ENCODE peak calls at places on chromosomes 1 and 21, in seven cellular contexts. S, C, I, M, W, B and J are unnamed samples. For H3K9me3, the result is how much of the 10 kb centered on the place peaks cover.

GRCh38 chr1:41861509-41862410 is 57.0 kb downstream of the HIVEP3 start:
- DNase-seq in C (no peak), W (no peak), M (no peak), B (no peak), S (peak), I (no peak), J (no peak)

GRCh38 chr1:246632584-246633168 is 66.4 kb downstream of the CNST start:
- DNase-seq in W (no peak), B (no peak), I (no peak), C (no peak), M (no peak), S (no peak), J (no peak)

GRCh38 chr1:93317207-93317606 is 28.5 kb upstream of the DR1 start:
- DNase-seq in B (no peak), M (peak), S (no peak), W (no peak), C (peak), I (peak), J (no peak)

GRCh38 chr1:74629283-74629682 is 44.3 kb downstream of the ERICH3 start:
- DNase-seq in S (no peak), I (no peak), W (no peak), B (no peak), M (no peak), C (no peak), J (no peak)

GRCh38 chr1:50568782-50569181 is 145.5 kb upstream of the DMRTA2 start:
- DNase-seq in W (no peak), S (no peak), M (no peak), I (no peak), C (no peak), B (no peak), J (no peak)

GRCh38 chr1:217191441-217191840 is 439.4 kb downstream of the GPATCH2 start:
- DNase-seq in M (no peak), B (no peak), I (no peak), S (no peak), W (no peak), C (no peak), J (no peak)

GRCh38 chr1:239389703-239390102 is 3.3 kb downstream of the CHRM3 start:
- DNase-seq in M (no peak), B (no peak), C (no peak), W (no peak), I (no peak), S (no peak), J (peak)

GRCh38 chr1:26584022-26584485 is 54.5 kb downstream of the RPS6KA1 start:
- DNase-seq in W (no peak), M (no peak), S (peak), I (no peak), C (no peak), B (no peak), J (no peak)

GRCh38 chr1:180241716-180242544 is 11.9 kb downstream of the LHX4 start:
- DNase-seq in W (no peak), C (no peak), M (no peak), I (no peak), S (no peak), B (no peak), J (no peak)

GRCh38 chr1:12480748-12481362 is 137.2 kb downstream of the DHRS3 start:
- DNase-seq in C (peak), M (no peak), B (peak), W (no peak), I (no peak), S (peak), J (peak)

GRCh38 chr1:56397811-56398231 is 181.5 kb downstream of the PLPP3 start:
- DNase-seq in C (no peak), B (no peak), W (peak), M (no peak), I (no peak), S (no peak), J (no peak)

GRCh38 chr1:191022856-191023255 is 545.2 kb upstream of the BRINP3 start:
- DNase-seq in W (no peak), B (no peak), M (no peak), C (no peak), I (no peak), S (no peak), J (no peak)

GRCh38 chr1:214990619-214991018 is 91.9 kb upstream of the KCNK2 start:
- DNase-seq in B (no peak), S (peak), I (no peak), C (no peak), M (no peak), W (no peak), J (no peak)

GRCh38 chr1:225699336-225699735 is 46.4 kb upstream of the ENAH start:
- DNase-seq in W (no peak), S (no peak), M (no peak), B (no peak), C (no peak), I (no peak), J (no peak)

GRCh38 chr1:111602302-111602701 is 17.3 kb upstream of the RAP1A start:
- DNase-seq in C (no peak), M (no peak), B (no peak), W (no peak), S (no peak), I (no peak), J (no peak)

GRCh38 chr1:206583461-206584264 is 28.6 kb downstream of the EIF2D start:
- DNase-seq in W (peak), S (peak), C (peak), I (peak), B (peak), M (peak), J (peak)

GRCh38 chr1:243939167-243939848 is 89.3 kb upstream of the AKT3 start:
- DNase-seq in S (peak), I (no peak), B (no peak), M (no peak), W (no peak), C (no peak), J (no peak)

GRCh38 chr1:112707217-112708001 is 482 bp upstream of the RHOC start:
- DNase-seq in W (peak), C (peak), M (peak), B (peak), I (peak), S (peak), J (peak)

GRCh38 chr1:117167402-117167801 is 43.3 kb downstream of the VTCN1 start:
- DNase-seq in M (no peak), I (no peak), W (no peak), B (no peak), C (no peak), S (no peak), J (no peak)

GRCh38 chr21:25871566-25871965 is 136.8 kb downstream of the GABPA start:
- DNase-seq in B (no peak), W (no peak), C (no peak), S (peak), M (no peak), I (no peak), J (no peak)

GRCh38 chr21:43911935-43912487 is 47.0 kb downstream of the AGPAT3 start:
- DNase-seq in S (no peak), I (no peak), B (no peak), M (peak), W (no peak), C (no peak), J (no peak)

GRCh38 chr1:91173379-91173890 is 151.6 kb upstream of the ZNF644 start:
- DNase-seq in S (no peak), C (no peak), I (no peak), W (no peak), M (no peak), B (no peak), J (no peak)

GRCh38 chr1:153490272-153491051 is 30.0 kb upstream of the S100A7 start:
- DNase-seq in W (peak), C (peak), M (peak), I (peak), S (peak), B (no peak), J (peak)

GRCh38 chr1:167661527-167662436 is 31.8 kb downstream of the RCSD1 start:
- DNase-seq in S (peak), I (no peak), C (no peak), W (no peak), M (no peak), B (no peak), J (no peak)

GRCh38 chr1:61844006-61844405 is 101.7 kb downstream of the PATJ start:
- DNase-seq in B (no peak), C (no peak), S (no peak), W (no peak), M (no peak), I (peak), J (peak)

GRCh38 chr21:46020581-46020980 is 39.0 kb downstream of the COL6A1 start:
- DNase-seq in S (no peak), W (no peak), M (no peak), I (no peak), C (no peak), B (no peak), J (no peak)

GRCh38 chr1:100328133-100328532 is 24.2 kb upstream of the CDC14A start:
- DNase-seq in C (no peak), S (no peak), W (no peak), M (no peak), I (no peak), B (no peak), J (no peak)

GRCh38 chr1:2819429-2819828 is 17.9 kb upstream of the TTC34 start:
- DNase-seq in I (no peak), W (no peak), M (no peak), C (no peak), S (no peak), B (peak), J (no peak)
- H3K9me3 ChIP-seq in I (under half), W (under half), M (under half), C (under half), S (under half), B (under half), J (under half)

GRCh38 chr1:150283260-150283659 is 906 bp downstream of the CIART start:
- DNase-seq in B (no peak), C (no peak), W (no peak), M (no peak), S (no peak), I (no peak), J (no peak)

GRCh38 chr1:150281758-150282557 is at the start of gene CIART:
- DNase-seq in C (peak), W (peak), M (peak), B (peak), I (peak), S (peak), J (peak)

GRCh38 chr1:150280138-150280707 is 2.1 kb upstream of the CIART start:
- DNase-seq in I (no peak), S (no peak), W (no peak), M (no peak), C (peak), B (no peak), J (no peak)

GRCh38 chr1:150282558-150282958 is 204 bp downstream of the CIART start:
- DNase-seq in C (no peak), I (no peak), M (no peak), W (peak), S (no peak), B (peak), J (no peak)

DNA sequence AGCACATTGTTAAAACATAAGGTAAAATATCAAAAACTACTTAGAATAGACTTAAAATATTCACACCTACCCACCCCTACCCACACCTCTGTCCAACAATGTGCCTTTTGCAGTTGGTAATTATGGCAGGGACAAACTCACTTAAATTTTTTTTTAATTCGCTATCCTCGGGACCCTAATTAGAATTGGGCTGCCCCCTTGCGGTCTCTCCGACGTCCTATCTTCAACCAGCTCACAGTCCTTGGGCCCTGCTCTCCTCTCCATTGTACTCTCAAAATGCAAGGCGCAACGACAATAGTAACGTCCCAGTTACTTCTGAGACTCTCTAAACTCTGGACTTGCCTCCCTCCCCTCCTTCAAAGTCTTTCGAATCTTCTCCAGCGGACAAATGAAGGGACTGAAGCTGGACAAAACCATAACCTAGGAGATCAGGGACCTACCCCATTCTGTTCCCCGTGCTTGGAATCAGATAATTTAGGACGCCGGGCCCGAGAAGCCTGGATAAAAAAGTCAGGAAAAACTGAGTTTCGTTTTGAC is 1.1 kb upstream of the CIART start:
- DNase-seq in I (peak), W (peak), C (peak), M (peak), S (peak), B (peak), J (peak)
- TF ChIP-seq POLR2A in I (no peak), W (no peak), C (peak), M (no peak), S (no peak), B (no peak), J (no peak)

GRCh38 chr1:172795741-172796140 is 136.8 kb downstream of the FASLG start:
- DNase-seq in C (no peak), B (no peak), S (no peak), I (no peak), M (no peak), W (no peak), J (no peak)

GRCh38 chr1:172790245-172790644 is 131.3 kb downstream of the FASLG start:
- DNase-seq in S (no peak), C (no peak), W (no peak), I (no peak), M (no peak), B (no peak), J (no peak)

GRCh38 chr1:172793823-172794222 is 134.9 kb downstream of the FASLG start:
- DNase-seq in S (no peak), M (no peak), B (no peak), I (no peak), W (no peak), C (no peak), J (no peak)

DNA sequence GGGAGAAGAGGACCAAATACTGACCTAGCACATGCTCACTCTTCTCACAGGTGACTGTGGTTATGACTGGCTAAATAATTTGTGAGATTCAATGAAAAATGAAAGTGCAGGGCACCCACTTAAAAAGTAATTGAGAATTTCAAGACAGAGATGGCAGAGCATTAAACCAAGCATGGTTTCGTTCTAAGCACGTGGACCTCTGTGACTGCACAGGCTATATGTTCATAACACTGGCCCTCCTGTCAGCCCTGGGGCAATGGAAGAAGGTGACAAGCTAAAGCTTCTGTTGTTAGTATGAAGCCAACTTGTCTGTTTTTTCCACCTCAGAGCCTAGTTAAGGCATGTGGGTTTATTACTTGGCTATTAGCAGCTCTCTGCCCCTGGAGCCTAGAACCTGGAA is 130.9 kb downstream of the FASLG start:
- DNase-seq in C (no peak), I (no peak), S (no peak), B (no peak), W (no peak), M (no peak), J (no peak)
- TF ChIP-seq CTCF in C (no peak), I (no peak), S (no peak), B (no peak), W (no peak), M (no peak), J (no peak)

DNA sequence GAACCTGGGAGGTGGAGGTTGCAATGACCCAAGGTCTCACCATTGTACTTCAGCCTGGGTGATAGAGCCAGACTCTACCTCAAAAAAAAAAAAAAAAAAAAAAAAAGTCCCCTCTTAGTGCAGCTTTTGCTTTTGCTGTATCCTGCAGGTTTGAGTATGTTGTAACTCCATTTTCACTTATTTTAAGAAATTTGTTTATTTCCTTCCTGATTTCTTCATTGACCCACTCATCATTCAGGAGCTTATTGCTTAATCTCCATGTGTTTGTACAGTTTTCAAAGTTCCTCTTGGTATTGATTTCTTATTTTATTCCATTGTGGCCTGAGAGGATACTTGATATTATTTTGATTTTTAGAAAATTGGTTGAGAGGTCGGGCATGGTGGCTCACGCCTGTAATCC is 50.9 kb upstream of the AK4 start:
- DNase-seq in S (no peak), C (no peak), W (no peak), M (no peak), B (no peak), I (no peak), J (no peak)
- H3K9me3 ChIP-seq in S (under half), C (under half), W (under half), M (under half), B (under half), I (under half), J (under half)

GRCh38 chr1:3747522-3747848 is 4.8 kb upstream of the CCDC27 start:
- DNase-seq in W (no peak), M (no peak), I (no peak), B (no peak), S (no peak), C (no peak), J (no peak)

GRCh38 chr1:3747903-3748302 is 4.3 kb upstream of the CCDC27 start:
- DNase-seq in W (no peak), B (peak), S (no peak), I (no peak), M (no peak), C (no peak), J (no peak)

GRCh38 chr1:3745590-3746381 is 6.5 kb upstream of the CCDC27 start:
- DNase-seq in M (no peak), I (no peak), B (peak), W (no peak), S (no peak), C (no peak), J (no peak)

GRCh38 chr1:3746389-3746783 is 5.9 kb upstream of the CCDC27 start:
- DNase-seq in W (no peak), S (no peak), M (peak), C (no peak), I (no peak), B (no peak), J (no peak)

DNA sequence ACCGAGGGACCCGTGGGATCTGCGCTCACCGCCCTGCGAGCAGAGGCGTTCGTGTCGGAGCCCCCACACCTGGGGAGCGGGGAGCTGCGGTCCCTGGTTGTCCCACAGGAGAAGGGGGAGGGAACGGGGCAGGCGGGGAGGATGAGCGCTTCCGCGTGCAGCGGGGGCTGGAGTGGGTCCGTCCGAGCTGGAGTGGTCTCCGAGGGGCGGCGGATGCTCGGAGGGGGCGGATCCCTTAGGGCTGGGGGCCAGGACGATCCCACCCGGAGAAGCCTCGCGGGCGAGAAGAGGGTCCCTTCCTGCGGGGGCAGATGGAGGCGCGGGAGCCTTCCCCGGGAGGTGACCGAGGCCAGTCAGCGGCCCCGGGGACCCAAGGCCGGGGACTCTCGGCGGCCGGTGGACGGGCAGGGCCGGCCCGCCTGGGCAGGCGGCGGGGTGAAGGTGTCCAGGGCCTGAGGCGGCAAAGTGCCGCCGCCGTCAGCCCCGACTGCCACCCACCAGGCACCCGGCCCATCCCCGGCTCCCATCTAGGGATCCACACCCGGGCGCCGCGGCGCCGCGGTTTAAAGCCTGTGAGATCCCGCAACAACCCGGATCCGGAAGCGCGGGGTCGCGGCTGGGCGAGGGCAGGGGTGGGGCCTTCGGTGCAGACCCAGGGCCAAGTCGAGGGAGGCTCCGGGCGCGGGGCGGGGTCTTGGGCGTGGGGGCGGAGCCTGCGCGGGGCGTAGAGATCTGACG is 5.3 kb upstream of the CCDC27 start:
- DNase-seq in M (peak), I (peak), S (peak), W (peak), B (peak), C (peak), J (peak)
- TF ChIP-seq POLR2A in M (peak), I (no peak), S (no peak), W (peak), B (no peak), C (no peak), J (peak)

GRCh38 chr1:156337888-156338179 is 258 bp downstream of the CCT3 start:
- DNase-seq in M (no peak), C (no peak), W (no peak), B (no peak), S (no peak), I (no peak), J (no peak)
- TF ChIP-seq CTCF in M (no peak), C (no peak), W (no peak), B (no peak), S (no peak), I (no peak), J (no peak)

DNA sequence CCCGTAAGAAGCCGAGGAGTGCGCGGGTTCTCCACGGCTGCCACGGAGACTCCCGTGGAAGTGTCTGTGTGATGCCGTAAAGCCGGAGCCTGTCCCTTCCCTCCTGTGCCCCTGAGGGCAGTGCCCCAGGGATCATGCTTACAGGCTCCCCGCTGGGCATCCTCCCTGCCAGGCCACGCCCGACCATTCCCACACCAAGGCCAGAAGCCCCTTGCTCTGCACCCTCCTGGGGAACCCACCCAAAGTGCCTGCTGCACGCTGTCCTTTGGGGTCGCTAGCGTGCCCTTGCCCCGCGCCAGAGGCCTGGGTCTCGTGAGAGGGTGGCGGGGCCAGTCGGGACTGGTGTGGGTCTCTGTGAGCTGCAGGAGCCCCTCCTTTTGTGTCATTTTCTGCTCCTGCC is 228.5 kb upstream of the C1orf174 start:
- DNase-seq in C (no peak), M (no peak), S (no peak), W (no peak), I (no peak), B (peak), J (no peak)
- H3K9me3 ChIP-seq in C (under half), M (under half), S (under half), W (under half), I (under half), B (under half), J (under half)